ENCODE peak calls at places on chromosomes 11 and 22, in ten cellular contexts. W, K, L, J, X, S, H, I, P and Y are unnamed samples.

GRCh38 chr22:39883057-39883456 is 10.5 kb downstream of the ENTHD1 start:
- DNase-seq in K (no peak), J (no peak), W (no peak), H (no peak), X (no peak), L (no peak), I (no peak), P (no peak), S (no peak), Y (no peak)

GRCh38 chr11:121336279-121336947 is 43.8 kb downstream of the SC5D start:
- DNase-seq in L (no peak), P (no peak), I (no peak), H (no peak), J (no peak), S (no peak), W (no peak), K (no peak), X (no peak), Y (no peak)

GRCh38 chr22:37510046-37510445 is 9.2 kb downstream of the CARD10 start:
- DNase-seq in J (no peak), I (no peak), K (no peak), X (no peak), L (no peak), P (no peak), S (no peak), W (no peak), H (no peak), Y (peak)

GRCh38 chr11:69541501-69542313 is 60.2 kb downstream of the LINC01488 start:
- DNase-seq in W (no peak), L (no peak), S (no peak), I (peak), P (peak), J (no peak), K (no peak), H (peak), X (no peak), Y (peak)

GRCh38 chr22:29071261-29072045 is 1.4 kb upstream of the KREMEN1 start:
- DNase-seq in L (peak), H (no peak), J (peak), W (no peak), P (peak), S (peak), K (no peak), I (no peak), X (peak), Y (peak)

GRCh38 chr22:42256930-42257329 is 13.5 kb downstream of the TCF20 start:
- DNase-seq in J (no peak), H (no peak), K (no peak), L (no peak), S (no peak), I (no peak), X (no peak), W (no peak), P (no peak), Y (no peak)

GRCh38 chr11:68828155-68828931 is 13.4 kb downstream of the CPT1A start:
- DNase-seq in W (peak), L (no peak), K (no peak), X (no peak), J (no peak), I (no peak), H (no peak), S (no peak), P (no peak), Y (no peak)

GRCh38 chr11:34029176-34029575 is 22.4 kb upstream of the CAPRIN1 start:
- DNase-seq in K (no peak), X (no peak), L (no peak), S (no peak), W (no peak), J (no peak), I (no peak), P (no peak), H (no peak), Y (no peak)